ENCODE peak calls at places on chromosomes 6 and 20, in ten cellular contexts. J is lower leg skin, P is neural crest cell, K is GM13976, X is RWPE1, L is lung, O is fibroblast of the aortic adventitia, C is MCF 10A, Q is OCI-LY7, M is nephron progenitor cell. I is an unnamed sample.

GRCh38 chr6:24659547-24659946 is 7.2 kb downstream of the TDP2 start:
- DNase-seq in J (no peak), P (no peak), K (no peak), X (no peak), L (no peak), O (peak; percentile 50), C (peak; percentile 23), Q (no peak), M (no peak), I (no peak)

GRCh38 chr6:132669690-132670291 is 10.8 kb upstream of the TAAR1 start:
- DNase-seq in J (no peak), P (no peak), K (peak; percentile 47), X (peak; percentile 24), L (no peak), O (peak; percentile 61), C (peak; percentile 51), Q (peak; percentile 80), M (no peak), I (peak; percentile 75)

GRCh38 chr6:6942826-6943225 is 164.9 kb upstream of the RREB1 start:
- DNase-seq in J (peak; percentile 28), P (no peak), K (peak; percentile 56), X (no peak), L (peak; percentile 49), O (no peak), C (no peak), Q (no peak), M (no peak), I (no peak)

GRCh38 chr6:22926613-22927348 is 357.4 kb downstream of the HDGFL1 start:
- DNase-seq in J (no peak), P (no peak), K (no peak), X (no peak), L (no peak), O (no peak), C (no peak), Q (no peak), M (peak; percentile 15), I (peak; percentile 72)

GRCh38 chr20:62827323-62828050 is 10.6 kb downstream of the COL9A3 start:
- DNase-seq in J (no peak), P (no peak), K (no peak), X (no peak), L (no peak), O (no peak), C (no peak), Q (no peak), M (no peak), I (no peak)

GRCh38 chr6:130674604-130675003 is 152.6 kb upstream of the SMLR1 start:
- DNase-seq in J (no peak), P (no peak), K (no peak), X (no peak), L (no peak), O (peak; percentile 61), C (peak; percentile 41), Q (no peak), M (no peak), I (peak; percentile 71)

GRCh38 chr6:164098857-164099534 is 684.5 kb downstream of the QKI start:
- DNase-seq in J (no peak), P (no peak), K (no peak), X (no peak), L (no peak), O (peak; percentile 10), C (peak; percentile 84), Q (no peak), M (no peak), I (peak; percentile 85)

GRCh38 chr6:9830808-9831207 is 584.1 kb downstream of the TFAP2A start:
- DNase-seq in J (no peak), P (no peak), K (no peak), X (no peak), L (no peak), O (peak; percentile 22), C (no peak), Q (no peak), M (no peak), I (no peak)

GRCh38 chr20:51640743-51641142 is 98.2 kb upstream of the NFATC2 start:
- DNase-seq in J (no peak), P (no peak), K (no peak), X (no peak), L (no peak), O (no peak), C (no peak), Q (no peak), M (no peak), I (no peak)

GRCh38 chr20:12111431-12112088 is 193.9 kb downstream of the BTBD3 start:
- DNase-seq in J (no peak), P (no peak), K (no peak), X (no peak), L (no peak), O (no peak), C (no peak), Q (no peak), M (no peak), I (no peak)

GRCh38 chr20:18805881-18806280 is 7.7 kb upstream of the SCP2D1 start:
- DNase-seq in J (no peak), P (no peak), K (no peak), X (peak; percentile 64), L (no peak), O (no peak), C (peak; percentile 44), Q (no peak), M (no peak), I (no peak)

GRCh38 chr20:21162631-21163030 is 36.7 kb downstream of the KIZ start:
- DNase-seq in J (no peak), P (no peak), K (no peak), X (peak; percentile 55), L (no peak), O (no peak), C (peak; percentile 36), Q (no peak), M (no peak), I (no peak)

DNA sequence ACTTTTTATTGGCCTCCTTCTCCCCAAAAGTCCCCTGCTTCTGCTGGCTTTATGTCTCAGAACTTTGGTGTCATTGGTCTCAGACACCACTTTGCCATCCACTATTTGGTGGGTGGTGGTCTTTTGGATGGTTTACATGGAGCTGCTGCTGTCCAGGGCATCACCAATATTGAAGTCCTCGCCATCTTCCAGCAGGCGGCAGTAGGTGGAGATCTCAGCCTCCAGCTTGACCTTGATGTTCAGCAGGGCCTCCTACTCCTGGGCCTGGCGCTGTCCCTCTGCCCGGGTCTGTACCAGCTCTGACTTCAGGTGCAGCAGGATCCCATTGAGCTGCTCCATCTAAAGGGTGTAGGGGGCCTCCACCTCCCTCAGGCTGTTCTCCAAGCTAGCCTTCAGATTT is 148.4 kb upstream of the FOXA2 start:
- DNase-seq in J (no peak), P (no peak), K (no peak), X (no peak), L (no peak), O (no peak), C (no peak), Q (no peak), M (no peak), I (no peak)
- TF ChIP-seq CTCF in J (no peak), P (no peak), K (no peak), X (no peak), L (no peak), O (no peak), C (no peak), Q (no peak), M (no peak), I (no peak)

GRCh38 chr6:55963301-55963700 is 87.9 kb upstream of the BMP5 start:
- DNase-seq in J (no peak), P (no peak), K (no peak), X (no peak), L (no peak), O (peak; percentile 40), C (peak; percentile 14), Q (no peak), M (no peak), I (peak; percentile 27)
- TF ChIP-seq CTCF in J (no peak), P (peak; percentile 49), K (no peak), X (no peak), L (no peak), O (peak; percentile 46), C (no peak), Q (peak; percentile 34), M (no peak), I (peak; percentile 34)

GRCh38 chr6:152916035-152916434 is 66.8 kb downstream of the FBXO5 start:
- DNase-seq in J (no peak), P (no peak), K (no peak), X (no peak), L (no peak), O (no peak), C (no peak), Q (no peak), M (no peak), I (no peak)
- TF ChIP-seq CTCF in J (no peak), P (no peak), K (no peak), X (no peak), L (no peak), O (no peak), C (no peak), Q (no peak), M (no peak), I (no peak)

GRCh38 chr20:56628015-56628872 is 862 bp upstream of the TFAP2C start:
- DNase-seq in J (no peak), P (peak; percentile 23), K (peak; percentile 45), X (peak; percentile 42), L (no peak), O (no peak), C (no peak), Q (no peak), M (peak; percentile 62), I (peak; percentile 21)

GRCh38 chr20:56624786-56625681 is 4.1 kb upstream of the TFAP2C start:
- DNase-seq in J (no peak), P (no peak), K (peak; percentile 34), X (no peak), L (no peak), O (no peak), C (no peak), Q (no peak), M (peak; percentile 28), I (no peak)

GRCh38 chr20:56625837-56626236 is 3.3 kb upstream of the TFAP2C start:
- DNase-seq in J (no peak), P (no peak), K (no peak), X (no peak), L (no peak), O (no peak), C (no peak), Q (no peak), M (no peak), I (no peak)

GRCh38 chr20:56627122-56628014 is 1.7 kb upstream of the TFAP2C start:
- DNase-seq in J (no peak), P (no peak), K (no peak), X (no peak), L (no peak), O (no peak), C (no peak), Q (no peak), M (peak; percentile 22), I (no peak)

DNA sequence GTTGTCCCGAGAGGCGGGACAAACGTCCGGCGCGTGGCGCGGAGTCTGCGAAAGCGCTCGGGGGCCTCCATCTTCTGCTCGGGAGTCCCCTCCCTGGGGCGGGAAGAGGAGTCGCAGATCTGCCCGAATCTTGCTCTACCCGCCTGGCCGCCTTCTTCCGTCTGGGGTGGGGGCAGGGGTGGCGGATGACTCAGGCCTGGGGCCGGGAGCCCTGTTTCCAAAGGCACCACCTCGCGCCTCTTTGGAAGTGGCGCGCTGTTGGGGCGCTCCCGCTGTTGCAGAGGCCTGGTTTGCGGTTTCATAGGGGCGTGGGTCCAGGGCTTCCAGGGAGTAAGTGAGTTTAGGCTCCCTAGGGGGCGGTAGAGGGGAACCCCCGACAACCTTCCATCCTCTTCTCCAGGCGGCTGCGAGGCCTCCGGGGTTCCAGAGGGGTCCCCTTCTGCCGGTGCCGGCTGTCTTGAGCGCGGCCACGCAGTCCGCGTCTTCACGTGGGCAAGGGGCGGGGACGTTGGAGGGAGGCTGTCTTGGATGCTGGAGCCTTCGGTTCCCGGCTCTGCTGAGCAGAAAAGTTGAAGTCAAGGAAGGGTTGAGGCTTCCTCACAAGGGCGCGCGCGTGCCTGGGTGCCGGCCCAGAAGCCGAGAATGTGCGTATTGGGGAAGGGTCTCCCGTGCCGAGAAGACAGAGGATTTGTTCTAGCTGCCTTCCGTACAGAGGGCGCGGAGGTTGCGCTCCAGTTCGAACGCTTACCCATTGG is 2.6 kb upstream of the TFAP2C start:
- DNase-seq in J (peak; percentile 58), P (peak; percentile 39), K (peak; percentile 52), X (peak; percentile 32), L (no peak), O (no peak), C (no peak), Q (no peak), M (peak; percentile 70), I (peak; percentile 54)
- TF ChIP-seq CTCF in J (no peak), P (peak; percentile 72), K (no peak), X (peak; percentile 38), L (no peak), O (no peak), C (peak; percentile 29), Q (peak; percentile 59), M (peak; percentile 56), I (peak; percentile 32)